ENCODE peak calls at places on chromosomes 11 and 22, in eight cellular contexts. Y is Right ventricle myocardium superior; J is neural crest cell; W is nucleus accumbens; S is T-helper 2 cell; K is LoVo; Z is activated T-helper 9 cell treated with anti-CD3 and anti-CD28 coated beads, Interleukin-2, amount 50 U/mL, for 16 hours; H is fibroblast of lung. F is an unnamed sample.
A peak's percentile ranks its signal among the peaks of the same experiment; 100 is the strongest.

GRCh38 chr11:21687645-21688044 is 505.2 kb upstream of the ANO5 start:
- DNase-seq in W (no peak), S (no peak), Y (no peak), J (no peak), H (no peak), Z (no peak), K (no peak), F (no peak)

GRCh38 chr22:17868771-17869170 is 94.5 kb upstream of the BID start:
- DNase-seq in S (no peak), K (no peak), W (no peak), J (no peak), Y (no peak), H (no peak), Z (no peak), F (no peak)

GRCh38 chr11:108872781-108873291 is 208.0 kb downstream of the DDX10 start:
- DNase-seq in K (no peak), Z (no peak), H (no peak), S (no peak), Y (no peak), J (no peak), W (no peak), F (no peak)

GRCh38 chr11:33920838-33921613 is 29.1 kb upstream of the LMO2 start:
- DNase-seq in S (peak; percentile 5), Y (no peak), K (no peak), W (no peak), H (no peak), J (no peak), Z (no peak), F (no peak)

GRCh38 chr22:41273128-41273527 is 12.9 kb downstream of the RANGAP1 start:
- DNase-seq in K (no peak), J (no peak), Y (no peak), S (no peak), Z (no peak), W (no peak), H (no peak), F (no peak)

GRCh38 chr11:23123766-23124165 is 263.5 kb upstream of the CCDC179 start:
- DNase-seq in Y (no peak), H (peak; percentile 36), J (no peak), W (no peak), S (no peak), Z (no peak), K (peak; percentile 3), F (no peak)

GRCh38 chr11:122187373-122188165 is 71.6 kb upstream of the BLID start:
- DNase-seq in H (no peak), Z (no peak), Y (no peak), S (no peak), K (no peak), J (no peak), W (no peak), F (no peak)

GRCh38 chr11:102396708-102397563 is 49.9 kb downstream of the BIRC2 start:
- DNase-seq in S (no peak), J (no peak), Z (no peak), H (peak; percentile 9), K (no peak), Y (no peak), W (no peak), F (no peak)

GRCh38 chr11:68297812-68298658 is 14.4 kb upstream of the LRP5 start:
- DNase-seq in Y (peak; percentile 88), S (peak; percentile 59), Z (peak; percentile 61), K (peak; percentile 85), H (peak; percentile 61), W (no peak), J (peak; percentile 87), F (peak; percentile 50)

GRCh38 chr11:1674194-1674878 is 22.7 kb upstream of the KRTAP5-6 start:
- DNase-seq in S (no peak), Y (no peak), K (no peak), J (no peak), W (no peak), H (no peak), Z (no peak), F (no peak)

GRCh38 chr22:23373601-23374000 is 193.3 kb downstream of the BCR start:
- DNase-seq in H (no peak), J (no peak), S (no peak), Z (no peak), K (no peak), W (no peak), Y (no peak), F (no peak)

GRCh38 chr11:46630237-46630636 is 12.9 kb downstream of the ATG13 start:
- DNase-seq in Y (no peak), K (no peak), W (no peak), J (no peak), S (no peak), Z (no peak), H (no peak), F (no peak)

GRCh38 chr11:72586591-72587090 is 87.6 kb downstream of the PDE2A start:
- DNase-seq in Y (peak; percentile 14), S (no peak), H (no peak), J (no peak), Z (no peak), W (no peak), K (no peak), F (no peak)

GRCh38 chr11:124887667-124888013 is 10.0 kb downstream of the ROBO4 start:
- DNase-seq in Y (no peak), H (no peak), J (no peak), Z (no peak), S (no peak), W (no peak), K (no peak), F (no peak)

GRCh38 chr11:129023968-129024676 is 81.5 kb upstream of the TP53AIP1 start:
- DNase-seq in H (no peak), K (peak; percentile 78), Y (no peak), S (no peak), J (no peak), Z (no peak), W (no peak), F (no peak)

GRCh38 chr11:92022499-92022898 is 202.1 kb upstream of the FAT3 start:
- DNase-seq in H (no peak), Y (no peak), K (no peak), S (no peak), Z (no peak), J (no peak), W (no peak), F (no peak)

GRCh38 chr22:45656577-45656976 is 15.1 kb upstream of the ATXN10 start:
- DNase-seq in W (no peak), J (no peak), Z (no peak), H (peak; percentile 41), K (no peak), S (no peak), Y (no peak), F (no peak)

GRCh38 chr11:40797981-40798380 is 661.5 kb downstream of the LRRC4C start:
- DNase-seq in Y (no peak), J (no peak), H (no peak), W (no peak), Z (no peak), K (no peak), S (no peak), F (no peak)

F was measured in Kasumi-1.